ENCODE peak calls at places on chromosomes 16 and 17, in four cellular contexts. S is GM23338, P is SK-N-SH, I is HCT116. J is an unnamed sample.
A peak's percentile ranks its signal among the peaks of the same experiment; 100 is the strongest.

GRCh38 chr17:39677581-39678339 is 9.5 kb downstream of the PNMT start:
- DNase-seq in S (no peak), P (no peak), I (no peak), J (no peak)

GRCh38 chr17:53627511-53627910 is 195.2 kb upstream of the KIF2B start:
- DNase-seq in S (no peak), P (no peak), I (no peak), J (no peak)

GRCh38 chr16:2365895-2366294 is 25.4 kb upstream of the ABCA3 start:
- DNase-seq in S (no peak), P (no peak), I (no peak), J (no peak)

GRCh38 chr17:50605434-50605833 is 29.2 kb upstream of the ABCC3 start:
- DNase-seq in S (no peak), P (no peak), I (no peak), J (no peak)

GRCh38 chr16:29730649-29731048 is 15.1 kb downstream of the C16orf54 start:
- DNase-seq in S (no peak), P (no peak), I (no peak), J (peak; percentile 81)

GRCh38 chr17:39979865-39980401 is 674 bp upstream of the PSMD3 start:
- DNase-seq in S (peak; percentile 67), P (peak; percentile 67), I (no peak), J (peak; percentile 59)

GRCh38 chr17:63406689-63407330 is 39.3 kb downstream of the CYB561 start:
- DNase-seq in S (peak; percentile 96), P (peak; percentile 82), I (peak; percentile 93), J (peak; percentile 88)

GRCh38 chr16:56895813-56896212 is 30.8 kb downstream of the SLC12A3 start:
- DNase-seq in S (no peak), P (no peak), I (no peak), J (no peak)

GRCh38 chr16:84329849-84330684 is 35.4 kb downstream of the WFDC1 start:
- DNase-seq in S (no peak), P (no peak), I (no peak), J (no peak)

GRCh38 chr17:27424941-27425340 is 31.3 kb upstream of the KSR1 start:
- DNase-seq in S (no peak), P (no peak), I (no peak), J (no peak)

GRCh38 chr16:89574681-89575246 is 794 bp upstream of the CPNE7 start:
- DNase-seq in S (peak; percentile 92), P (no peak), I (peak; percentile 57), J (peak; percentile 61)

GRCh38 chr17:29257756-29258155 is 11.1 kb downstream of the CRYBA1 start:
- DNase-seq in S (no peak), P (no peak), I (no peak), J (no peak)

GRCh38 chr16:89093602-89094251 is at the start of gene ACSF3:
- DNase-seq in S (peak; percentile 60), P (peak; percentile 95), I (no peak), J (peak; percentile 84)

GRCh38 chr17:70636517-70637133 is 467.3 kb downstream of the KCNJ2 start:
- DNase-seq in S (peak; percentile 65), P (peak; percentile 58), I (peak; percentile 54), J (peak; percentile 48)

GRCh38 chr17:38712593-38712992 is 7.5 kb downstream of the MLLT6 start:
- DNase-seq in S (no peak), P (no peak), I (no peak), J (no peak)

DNA sequence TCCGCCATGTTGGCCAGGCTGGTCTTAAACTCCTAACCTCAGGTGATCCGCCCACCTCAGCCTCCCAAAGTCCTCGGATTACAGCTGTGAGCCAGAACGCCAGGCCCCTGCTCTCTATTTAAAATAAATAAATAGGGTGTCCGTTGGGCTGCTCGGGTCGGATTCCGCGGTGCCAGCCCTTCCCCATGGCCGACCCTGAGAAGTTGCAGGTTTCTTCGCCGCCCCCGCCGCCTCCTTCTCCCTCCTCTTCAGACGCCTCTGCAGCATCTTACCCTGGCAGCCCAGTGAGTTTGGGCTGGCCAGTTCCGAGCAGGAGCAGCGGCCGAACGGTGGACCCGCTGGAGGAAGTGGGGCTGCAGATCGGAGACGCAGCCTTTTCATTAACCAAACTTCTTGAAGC is 1.7 kb upstream of the LUC7L start:
- DNase-seq in S (peak; percentile 13), P (no peak), I (no peak), J (no peak)
- H3K9me2 ChIP-seq in S (peaks cover under 1% of the 10 kb centered on the region), P (no peaks in the 10 kb centered on the region), I (no peaks in the 10 kb centered on the region), J (no peaks in the 10 kb centered on the region)

DNA sequence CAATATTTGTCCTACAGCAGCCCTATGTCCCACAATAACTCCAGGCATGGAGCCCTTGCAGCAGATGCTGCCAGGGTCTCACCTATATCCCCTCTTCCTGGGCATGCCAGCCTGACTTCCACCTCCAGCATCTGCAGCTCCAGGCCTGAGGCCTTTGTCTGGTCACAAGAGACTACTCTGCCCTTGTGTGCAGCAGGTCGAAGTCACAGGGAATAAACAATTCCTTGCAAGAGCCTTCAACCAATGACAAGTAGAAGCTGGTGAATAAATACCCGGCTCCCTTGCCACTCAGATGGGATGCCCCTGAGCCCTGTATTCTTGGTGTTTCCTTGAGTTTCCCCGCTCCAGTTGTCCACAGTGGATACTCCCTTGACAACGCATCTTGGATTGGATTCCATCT is 23.0 kb downstream of the CES1 start:
- DNase-seq in S (no peak), P (no peak), I (no peak), J (no peak)
- H3K9me2 ChIP-seq in S (no peaks in the 10 kb centered on the region), P (no peaks in the 10 kb centered on the region), I (no peaks in the 10 kb centered on the region), J (no peaks in the 10 kb centered on the region)

GRCh38 chr17:4534928-4535666 is 20.1 kb downstream of the MYBBP1A start:
- DNase-seq in S (peak; percentile 43), P (no peak), I (no peak), J (no peak)

GRCh38 chr17:4533522-4534502 is 21.4 kb downstream of the MYBBP1A start:
- DNase-seq in S (no peak), P (peak; percentile 91), I (no peak), J (no peak)

GRCh38 chr17:4535667-4536258 is 19.4 kb downstream of the MYBBP1A start:
- DNase-seq in S (peak; percentile 32), P (no peak), I (no peak), J (no peak)

GRCh38 chr17:4532860-4533521 is 22.2 kb downstream of the MYBBP1A start:
- DNase-seq in S (no peak), P (no peak), I (no peak), J (no peak)

DNA sequence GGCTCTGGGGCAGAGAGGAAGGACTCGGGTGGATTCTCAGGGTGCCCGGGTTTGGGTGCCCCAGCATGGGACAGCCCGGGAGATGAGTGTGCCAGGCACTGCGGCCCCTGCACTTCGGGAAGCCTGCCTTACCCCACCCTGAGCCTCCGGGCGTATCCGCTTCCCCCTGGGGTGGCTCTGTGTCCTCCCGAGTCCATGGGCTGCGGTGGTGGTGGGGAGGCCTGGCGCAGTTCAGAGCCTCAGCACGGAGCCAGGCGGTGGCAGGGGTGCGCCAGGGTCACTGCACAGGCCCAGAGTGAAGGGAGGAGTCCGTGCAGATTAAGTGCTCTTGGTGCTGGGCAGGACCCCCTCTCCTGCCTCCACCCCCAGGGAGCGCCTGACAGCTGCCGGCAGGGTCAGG is 20.7 kb downstream of the MYBBP1A start:
- DNase-seq in S (no peak), P (peak; percentile 70), I (no peak), J (no peak)
- H3K9me2 ChIP-seq in S (no peaks in the 10 kb centered on the region), P (no peaks in the 10 kb centered on the region), I (no peaks in the 10 kb centered on the region), J (no peaks in the 10 kb centered on the region)

GRCh38 chr16:13957197-13958078 is 37.5 kb downstream of the ERCC4 start:
- DNase-seq in S (no peak), P (peak; percentile 37), I (peak; percentile 86), J (no peak)
- H3K9me2 ChIP-seq in S (no peaks in the 10 kb centered on the region), P (no peaks in the 10 kb centered on the region), I (no peaks in the 10 kb centered on the region), J (no peaks in the 10 kb centered on the region)

GRCh38 chr16:8919089-8919933 is 37.2 kb downstream of the LITAFD start:
- DNase-seq in S (no peak), P (no peak), I (no peak), J (no peak)
- H3K9me2 ChIP-seq in S (no peaks in the 10 kb centered on the region), P (no peaks in the 10 kb centered on the region), I (no peaks in the 10 kb centered on the region), J (no peaks in the 10 kb centered on the region)

GRCh38 chr16:86523166-86523740 is 12.9 kb downstream of the FOXF1 start:
- DNase-seq in S (no peak), P (no peak), I (no peak), J (no peak)
- H3K9me2 ChIP-seq in S (no peaks in the 10 kb centered on the region), P (no peaks in the 10 kb centered on the region), I (no peaks in the 10 kb centered on the region), J (no peaks in the 10 kb centered on the region)

GRCh38 chr17:6110592-6110991 is 40.4 kb downstream of the WSCD1 start:
- DNase-seq in S (no peak), P (no peak), I (no peak), J (no peak)
- H3K9me2 ChIP-seq in S (peaks cover 3% of the 10 kb centered on the region), P (no peaks in the 10 kb centered on the region), I (no peaks in the 10 kb centered on the region), J (no peaks in the 10 kb centered on the region)

DNA sequence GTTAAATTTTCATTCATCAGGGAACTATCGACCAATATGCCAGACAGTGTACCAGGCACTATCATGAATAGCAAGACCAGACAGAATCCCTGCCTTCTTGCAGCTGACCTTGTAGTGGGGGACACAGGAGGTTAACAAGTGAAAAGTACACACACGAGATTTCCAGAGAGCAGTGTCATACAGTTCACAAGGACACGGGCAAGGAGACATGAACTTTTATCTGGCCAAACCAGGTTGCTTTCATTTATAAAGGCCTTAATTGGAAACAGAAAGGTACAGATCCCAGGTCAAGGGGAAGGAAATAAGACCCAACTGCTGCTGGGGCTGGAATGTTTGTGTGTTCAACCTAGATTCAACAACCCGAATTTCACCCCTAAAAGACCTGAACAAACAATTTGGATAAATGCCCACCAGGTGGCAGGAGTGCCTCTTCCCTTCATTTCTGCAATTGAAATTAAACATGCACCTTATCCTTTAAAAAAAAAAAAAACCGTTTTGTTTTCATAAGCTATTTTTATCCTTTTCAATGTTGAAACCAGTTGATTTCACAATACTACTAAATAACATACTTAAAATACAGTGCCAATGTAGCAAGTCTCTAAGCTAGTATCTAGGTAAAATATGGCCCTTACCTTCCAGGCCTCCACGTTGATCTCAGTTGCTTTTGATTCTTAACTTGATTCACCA is 65.9 kb downstream of the EMP2 start:
- DNase-seq in S (peak; percentile 79), P (peak; percentile 62), I (peak; percentile 33), J (peak; percentile 64)
- H3K9me2 ChIP-seq in S (no peaks in the 10 kb centered on the region), P (no peaks in the 10 kb centered on the region), I (no peaks in the 10 kb centered on the region), J (no peaks in the 10 kb centered on the region)

DNA sequence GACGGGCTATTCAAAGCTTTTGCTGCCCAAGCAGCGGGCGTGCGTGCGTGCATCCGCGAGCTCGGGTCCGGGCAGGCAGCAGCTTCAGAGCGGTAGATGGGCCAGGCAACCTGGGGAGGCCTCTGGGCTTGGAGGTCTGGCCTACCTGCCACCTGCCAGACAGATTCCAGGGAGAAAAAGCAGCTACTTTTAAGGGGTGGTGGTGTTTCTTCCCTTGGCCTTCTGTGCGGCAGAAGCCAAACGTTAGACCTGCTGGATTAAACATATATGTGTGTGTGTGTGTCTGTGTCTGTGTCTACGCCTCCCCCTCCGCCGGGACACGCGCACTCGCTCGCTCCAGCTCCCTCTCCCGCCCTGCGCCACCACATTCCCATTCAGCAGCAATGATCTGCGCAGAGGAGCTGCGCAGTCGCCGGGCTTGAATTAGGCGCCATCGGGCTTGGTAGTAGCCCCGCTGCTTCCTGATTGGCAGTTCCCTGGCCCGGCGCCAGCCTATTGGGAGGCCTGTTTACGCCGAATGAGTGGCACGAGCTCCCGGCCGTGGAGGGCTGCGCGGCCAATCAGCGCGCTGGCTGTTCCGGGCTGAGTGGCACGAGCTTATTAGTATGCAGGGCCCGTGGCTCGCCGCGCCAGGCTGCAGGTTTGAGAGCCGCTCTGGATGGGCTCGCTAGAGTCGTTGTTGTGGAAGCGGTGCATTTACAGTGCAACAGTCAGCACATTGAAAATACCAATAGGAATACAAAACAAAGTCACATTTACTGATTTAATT is at the start of gene BAHCC1:
- DNase-seq in S (peak; percentile 99), P (peak; percentile 97), I (peak; percentile 100), J (peak; percentile 100)
- H3K9me2 ChIP-seq in S (no peaks in the 10 kb centered on the region), P (no peaks in the 10 kb centered on the region), I (no peaks in the 10 kb centered on the region), J (no peaks in the 10 kb centered on the region)